ENCODE peak calls at places on chromosomes 6 and 20, in four cellular contexts. R, N, B and S are unnamed samples. For H3K27me3, the result is how much of the 10 kb centered on the place peaks cover.

GRCh38 chr20:36465109-36466080 is 75.9 kb upstream of the MYL9 start:
- DNase-seq in R (peak), N (peak), B (no peak), S (peak)

GRCh38 chr6:158798311-158798710 is 20.9 kb downstream of the EZR start:
- DNase-seq in R (no peak), N (peak), B (no peak), S (no peak)

GRCh38 chr6:90611996-90612690 is 25.3 kb upstream of the MAP3K7 start:
- DNase-seq in R (peak), N (no peak), B (no peak), S (no peak)

GRCh38 chr6:111625511-111626331 is 20.0 kb upstream of the TRAF3IP2 start:
- DNase-seq in R (no peak), N (peak), B (peak), S (no peak)

GRCh38 chr6:18897350-18897749 is 510.2 kb downstream of the RNF144B start:
- DNase-seq in R (no peak), N (no peak), B (no peak), S (no peak)

GRCh38 chr6:166488701-166489100 is 97.8 kb downstream of the RAMACL start:
- DNase-seq in R (no peak), N (no peak), B (no peak), S (no peak)

GRCh38 chr20:24698189-24698588 is 228.8 kb downstream of the SYNDIG1 start:
- DNase-seq in R (no peak), N (peak), B (peak), S (no peak)

GRCh38 chr6:36642913-36643817 is 35.3 kb upstream of the CDKN1A start:
- DNase-seq in R (no peak), N (peak), B (no peak), S (peak)

GRCh38 chr6:37088897-37089296 is 81.1 kb upstream of the PIM1 start:
- DNase-seq in R (no peak), N (no peak), B (no peak), S (no peak)

GRCh38 chr20:38859070-38859690 is 53.7 kb downstream of the PPP1R16B start:
- DNase-seq in R (no peak), N (no peak), B (no peak), S (no peak)

GRCh38 chr6:148235446-148235845 is 107.2 kb upstream of the SASH1 start:
- DNase-seq in R (no peak), N (no peak), B (no peak), S (no peak)

GRCh38 chr20:46557231-46557956 is 6.9 kb upstream of the OCSTAMP start:
- DNase-seq in R (no peak), N (no peak), B (no peak), S (no peak)

GRCh38 chr6:89597988-89598387 is 40.6 kb downstream of the LYRM2 start:
- DNase-seq in R (no peak), N (no peak), B (no peak), S (no peak)

GRCh38 chr6:122736606-122737005 is 42.9 kb upstream of the FABP7 start:
- DNase-seq in R (no peak), N (no peak), B (no peak), S (no peak)

GRCh38 chr20:36501367-36502006 is 39.8 kb upstream of the MYL9 start:
- DNase-seq in R (no peak), N (no peak), B (no peak), S (no peak)

GRCh38 chr20:14234666-14235295 is 102.6 kb downstream of the FLRT3 start:
- DNase-seq in R (no peak), N (no peak), B (no peak), S (no peak)

GRCh38 chr6:42783177-42783875 is 1.5 kb downstream of the BICRAL start:
- DNase-seq in R (peak), N (peak), B (peak), S (peak)

GRCh38 chr6:166364480-166364879 is 18.3 kb downstream of the MPC1 start:
- DNase-seq in R (no peak), N (no peak), B (no peak), S (no peak)

GRCh38 chr20:6697228-6697972 is 70.1 kb upstream of the BMP2 start:
- DNase-seq in R (no peak), N (no peak), B (no peak), S (no peak)

GRCh38 chr6:137415834-137416190 is 78.4 kb downstream of the OLIG3 start:
- DNase-seq in R (no peak), N (no peak), B (no peak), S (no peak)

GRCh38 chr6:14983599-14984296 is 262.1 kb upstream of the JARID2 start:
- DNase-seq in R (no peak), N (no peak), B (no peak), S (no peak)

GRCh38 chr6:25697537-25698340 is 45.7 kb downstream of the SCGN start:
- DNase-seq in R (no peak), N (no peak), B (no peak), S (no peak)

GRCh38 chr6:111845441-111845871 is 27.8 kb downstream of the FYN start:
- DNase-seq in R (peak), N (no peak), B (no peak), S (no peak)

GRCh38 chr6:82078286-82078908 is 169.1 kb downstream of the IBTK start:
- DNase-seq in R (no peak), N (no peak), B (no peak), S (no peak)

GRCh38 chr6:163860194-163861081 is 445.9 kb downstream of the QKI start:
- DNase-seq in R (no peak), N (no peak), B (no peak), S (no peak)

GRCh38 chr6:32845381-32845884 is 1.6 kb upstream of the PSMB8 start:
- DNase-seq in R (no peak), N (no peak), B (no peak), S (no peak)

GRCh38 chr6:100449239-100449691 is 15.5 kb downstream of the SIM1 start:
- DNase-seq in R (no peak), N (no peak), B (no peak), S (no peak)

GRCh38 chr6:110944681-110945151 is 13.8 kb upstream of the GTF3C6 start:
- DNase-seq in R (no peak), N (no peak), B (no peak), S (no peak)

GRCh38 chr6:30263734-30264133 is 50.5 kb upstream of the TRIM26 start:
- DNase-seq in R (no peak), N (no peak), B (no peak), S (no peak)

GRCh38 chr6:143406673-143407072 is 43.8 kb downstream of the ADAT2 start:
- DNase-seq in R (no peak), N (no peak), B (no peak), S (no peak)

GRCh38 chr6:4577406-4577805 is 198.8 kb upstream of the CDYL start:
- DNase-seq in R (no peak), N (peak), B (no peak), S (no peak)

GRCh38 chr20:38805958-38806854 is 709 bp downstream of the PPP1R16B start:
- DNase-seq in R (peak), N (no peak), B (peak), S (peak)

GRCh38 chr6:26031151-26031594 is 56.1 kb upstream of the HFE start:
- DNase-seq in R (no peak), N (no peak), B (no peak), S (no peak)

GRCh38 chr6:97021194-97021593 is 96.7 kb downstream of the KLHL32 start:
- DNase-seq in R (no peak), N (no peak), B (no peak), S (no peak)

GRCh38 chr6:330948-331347 is 38.7 kb downstream of the DUSP22 start:
- DNase-seq in R (no peak), N (no peak), B (no peak), S (peak)

GRCh38 chr6:52115891-52116604 is 28.6 kb upstream of the PKHD1 start:
- DNase-seq in R (no peak), N (no peak), B (no peak), S (no peak)

GRCh38 chr20:47353697-47354387 is 2.7 kb downstream of the ZMYND8 start:
- DNase-seq in R (no peak), N (no peak), B (no peak), S (no peak)

GRCh38 chr20:56730003-56730402 is 100.9 kb downstream of the TFAP2C start:
- DNase-seq in R (no peak), N (no peak), B (no peak), S (no peak)
- H3K27me3 ChIP-seq in R (under half), N (under half), B (under half), S (under half)

DNA sequence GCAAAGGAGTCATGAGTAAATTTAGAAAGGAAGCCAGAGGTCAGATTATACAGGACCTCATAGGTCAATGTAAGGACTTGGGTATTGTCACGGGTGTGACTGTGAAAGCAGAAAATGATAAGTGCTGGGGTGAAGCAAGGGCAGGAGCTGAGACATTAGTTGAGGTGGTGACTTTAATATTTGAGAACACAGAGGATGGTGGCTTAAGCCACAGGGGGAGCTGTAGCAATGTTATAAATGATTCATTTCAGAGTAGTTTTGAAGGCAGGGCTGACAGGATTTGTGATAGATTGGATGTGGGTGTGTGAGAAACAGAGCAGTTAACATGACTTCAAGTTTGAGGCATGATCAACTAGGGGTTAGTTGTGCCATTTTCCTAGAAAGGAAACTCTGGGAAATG is 659.9 kb downstream of the EPM2A start:
- DNase-seq in R (no peak), N (no peak), B (no peak), S (no peak)
- H3K27me3 ChIP-seq in R (under half), N (under half), B (under half), S (under half)

GRCh38 chr20:61086031-61086430 is 166.0 kb upstream of the CDH4 start:
- DNase-seq in R (no peak), N (no peak), B (no peak), S (no peak)

GRCh38 chr20:61083431-61083830 is 168.6 kb upstream of the CDH4 start:
- DNase-seq in R (no peak), N (no peak), B (no peak), S (no peak)

GRCh38 chr20:61082700-61083099 is 169.4 kb upstream of the CDH4 start:
- DNase-seq in R (no peak), N (no peak), B (no peak), S (no peak)
- H3K27me3 ChIP-seq in R (under half), N (under half), B (under half), S (half or more)

GRCh38 chr20:63373996-63374395 is 12.8 kb upstream of the CHRNA4 start:
- DNase-seq in R (no peak), N (no peak), B (no peak), S (no peak)

GRCh38 chr20:63375438-63375837 is 14.3 kb upstream of the CHRNA4 start:
- DNase-seq in R (no peak), N (no peak), B (no peak), S (no peak)

GRCh38 chr20:63376283-63377250 is 15.4 kb upstream of the CHRNA4 start:
- DNase-seq in R (no peak), N (no peak), B (no peak), S (no peak)

GRCh38 chr20:63372971-63373885 is 12.1 kb upstream of the CHRNA4 start:
- DNase-seq in R (no peak), N (no peak), B (no peak), S (no peak)

GRCh38 chr20:63374532-63374931 is 13.4 kb upstream of the CHRNA4 start:
- DNase-seq in R (no peak), N (no peak), B (no peak), S (no peak)
- H3K27me3 ChIP-seq in R (under half), N (half or more), B (half or more), S (half or more)

GRCh38 chr6:116459927-116460326 is 1.2 kb upstream of the CALHM6 start:
- DNase-seq in R (no peak), N (no peak), B (no peak), S (no peak)
- H3K27me3 ChIP-seq in R (half or more), N (under half), B (under half), S (under half)

DNA sequence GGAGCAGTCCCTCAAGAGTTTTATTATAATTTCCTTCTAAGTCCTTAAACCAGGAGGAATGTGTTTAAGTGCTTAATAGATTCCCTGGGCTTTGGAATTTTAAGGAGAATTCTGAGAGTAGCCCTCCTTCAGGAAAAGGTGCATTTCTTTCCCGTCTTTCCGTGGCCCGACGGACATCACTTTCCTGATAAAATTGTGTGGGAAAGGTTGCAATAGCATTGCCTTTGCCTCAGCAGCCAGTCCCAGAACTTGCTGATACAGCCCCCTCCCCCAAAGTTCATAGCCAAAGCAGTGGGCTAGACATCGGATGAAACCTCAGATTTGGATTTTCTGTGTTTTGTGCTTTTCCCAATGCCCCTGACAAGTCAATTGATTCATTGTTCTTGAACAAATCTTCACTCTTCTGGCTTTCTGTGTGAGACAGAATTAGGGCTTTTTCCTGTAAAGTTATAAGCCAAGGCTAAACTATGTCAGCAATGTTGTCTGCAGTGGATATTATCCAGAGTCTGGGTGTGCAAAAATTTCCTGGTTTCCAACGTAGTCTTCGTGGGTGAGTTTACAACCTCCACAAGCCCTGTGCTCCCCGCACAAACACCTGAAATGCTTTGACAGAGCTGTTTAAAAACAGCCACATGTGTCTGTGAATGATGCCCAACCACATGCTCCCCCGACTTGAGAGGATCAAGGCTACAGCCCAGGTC is 1.0 kb upstream of the SMOC2 start:
- DNase-seq in R (no peak), N (no peak), B (no peak), S (no peak)
- H3K27me3 ChIP-seq in R (half or more), N (under half), B (under half), S (half or more)

DNA sequence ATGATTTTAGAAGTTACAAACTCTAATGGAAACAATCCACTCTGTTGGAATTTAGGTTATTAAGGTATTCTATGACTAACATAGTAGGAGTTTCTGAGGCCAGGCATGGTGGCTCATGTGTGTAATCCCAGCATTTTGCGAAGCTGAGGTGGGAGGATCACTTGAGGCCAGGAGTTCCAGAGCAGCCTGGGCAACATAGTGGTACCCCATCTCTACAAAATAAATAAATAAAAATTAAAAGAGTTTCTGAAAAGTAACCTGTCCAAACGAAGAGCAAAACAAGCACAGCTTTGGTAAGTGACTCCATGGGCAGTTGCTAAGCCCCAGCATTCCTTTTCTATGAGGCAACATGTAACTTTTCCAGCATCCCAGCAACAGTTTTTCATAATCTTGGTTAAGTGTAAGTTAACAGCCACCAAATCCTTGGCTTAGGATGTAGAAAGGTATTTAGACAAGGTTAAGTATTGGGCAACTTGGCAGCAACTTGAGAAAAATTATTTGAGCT is 86.3 kb downstream of the SOX4 start:
- DNase-seq in R (no peak), N (no peak), B (no peak), S (no peak)
- H3K27me3 ChIP-seq in R (under half), N (under half), B (under half), S (under half)

GRCh38 chr6:43937236-43938177 is 167.5 kb downstream of the VEGFA start:
- DNase-seq in R (no peak), N (peak), B (no peak), S (peak)

GRCh38 chr6:43936476-43936875 is 166.5 kb downstream of the VEGFA start:
- DNase-seq in R (no peak), N (no peak), B (no peak), S (no peak)

GRCh38 chr6:43934183-43934802 is 164.3 kb downstream of the VEGFA start:
- DNase-seq in R (no peak), N (no peak), B (no peak), S (no peak)

GRCh38 chr6:43934803-43935602 is 165.0 kb downstream of the VEGFA start:
- DNase-seq in R (no peak), N (no peak), B (no peak), S (no peak)

GRCh38 chr6:43935921-43936320 is 165.9 kb downstream of the VEGFA start:
- DNase-seq in R (no peak), N (no peak), B (no peak), S (no peak)
- H3K27me3 ChIP-seq in R (under half), N (under half), B (under half), S (under half)

GRCh38 chr20:4767084-4767483 is 45.4 kb downstream of the PRND start:
- DNase-seq in R (no peak), N (no peak), B (no peak), S (no peak)

GRCh38 chr20:4765681-4766080 is 44.0 kb downstream of the PRND start:
- DNase-seq in R (no peak), N (no peak), B (no peak), S (no peak)

GRCh38 chr20:4763776-4764525 is 42.2 kb downstream of the PRND start:
- DNase-seq in R (no peak), N (no peak), B (no peak), S (no peak)

GRCh38 chr20:4764805-4765204 is 43.1 kb downstream of the PRND start:
- DNase-seq in R (no peak), N (no peak), B (no peak), S (no peak)

DNA sequence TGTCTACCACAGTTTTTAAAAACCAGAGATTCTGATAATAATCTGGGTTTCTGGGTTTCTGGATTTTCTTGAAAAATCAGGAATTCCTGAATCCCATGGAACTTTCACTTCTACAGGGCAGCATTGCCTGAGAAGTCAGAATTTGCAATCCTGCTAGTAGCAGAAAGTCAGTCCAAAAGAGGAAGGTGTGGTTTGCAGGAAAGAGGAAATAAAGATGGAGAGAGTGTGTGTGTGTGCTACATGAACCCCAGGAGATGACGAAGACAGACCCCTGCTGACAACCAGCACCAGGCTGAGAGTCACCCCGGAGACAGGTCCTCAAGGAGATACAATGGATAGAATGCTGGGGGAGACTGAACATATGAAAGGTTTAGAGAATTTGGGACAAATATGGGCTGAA is 44.9 kb downstream of the PRND start:
- DNase-seq in R (no peak), N (no peak), B (no peak), S (no peak)
- H3K27me3 ChIP-seq in R (under half), N (under half), B (under half), S (under half)

DNA sequence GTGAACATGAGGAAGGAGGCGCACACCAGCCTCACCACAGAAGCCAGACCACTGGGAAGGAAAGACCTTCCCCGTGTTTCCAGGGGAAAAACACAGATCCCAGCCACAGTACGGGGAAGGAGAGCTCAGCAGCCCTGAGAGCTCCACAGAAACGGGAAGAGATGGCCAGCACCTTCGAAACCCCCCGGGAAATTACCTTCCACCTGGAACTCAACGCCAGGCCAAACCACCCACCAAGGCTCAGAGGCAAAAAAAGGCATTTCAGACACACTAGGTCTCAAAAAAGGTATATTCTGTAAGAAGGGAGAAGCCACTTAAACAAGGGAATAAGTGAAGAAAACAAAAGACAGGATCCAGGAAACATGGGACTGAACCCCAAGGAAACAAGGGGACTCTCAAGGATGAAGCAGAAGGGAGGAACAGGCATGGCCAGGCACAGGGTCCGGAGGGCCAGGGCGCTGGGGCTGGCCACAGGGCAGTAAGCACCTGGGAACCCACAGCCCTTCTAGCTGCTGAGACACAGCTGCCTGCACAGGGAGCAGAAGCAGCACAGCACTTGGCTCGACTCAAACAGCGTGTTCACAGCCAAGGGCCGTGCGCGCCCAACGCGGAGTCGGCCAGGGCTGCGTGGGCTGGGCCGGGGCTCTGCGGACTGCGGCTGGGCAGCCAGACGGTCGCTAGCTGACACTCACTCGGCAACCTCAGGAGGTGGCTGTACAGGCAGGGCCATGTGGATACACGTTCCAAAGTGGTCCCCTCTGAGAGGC is 44.6 kb downstream of the TAF4 start:
- DNase-seq in R (peak), N (no peak), B (no peak), S (peak)
- H3K27me3 ChIP-seq in R (under half), N (under half), B (under half), S (under half)